ENCODE peak calls at places on chromosome 14, in eight cellular contexts. G, D, H, L, T, Y, W and M are unnamed samples.

GRCh38 chr14:85317491-85318021 is 212.4 kb upstream of the FLRT2 start:
- DNase-seq in G (no peak), D (no peak), H (no peak), L (no peak), T (no peak), Y (no peak), W (no peak), M (no peak)

GRCh38 chr14:52073251-52073650 is 4.4 kb upstream of the NID2 start:
- DNase-seq in G (no peak), D (no peak), H (no peak), L (no peak), T (no peak), Y (no peak), W (no peak), M (no peak)

GRCh38 chr14:104745431-104745830 is 7.5 kb upstream of the SIVA1 start:
- DNase-seq in G (no peak), D (no peak), H (no peak), L (no peak), T (peak), Y (no peak), W (no peak), M (no peak)

GRCh38 chr14:53316504-53316903 is 163.4 kb upstream of the DDHD1 start:
- DNase-seq in G (no peak), D (no peak), H (no peak), L (no peak), T (no peak), Y (no peak), W (no peak), M (no peak)

GRCh38 chr14:79668941-79669340 is 542.4 kb downstream of the DIO2 start:
- DNase-seq in G (no peak), D (no peak), H (no peak), L (no peak), T (no peak), Y (no peak), W (no peak), M (no peak)

GRCh38 chr14:55671641-55672040 is 91.6 kb downstream of the KTN1 start:
- DNase-seq in G (no peak), D (no peak), H (no peak), L (no peak), T (no peak), Y (no peak), W (no peak), M (no peak)

GRCh38 chr14:90272523-90272922 is 16.2 kb downstream of the PSMC1 start:
- DNase-seq in G (no peak), D (no peak), H (no peak), L (no peak), T (no peak), Y (no peak), W (no peak), M (no peak)

GRCh38 chr14:56202256-56202655 is 84.0 kb downstream of the PELI2 start:
- DNase-seq in G (no peak), D (no peak), H (no peak), L (no peak), T (no peak), Y (no peak), W (no peak), M (peak)

GRCh38 chr14:93977790-93978581 is 1.6 kb upstream of the ASB2 start:
- DNase-seq in G (no peak), D (no peak), H (peak), L (peak), T (no peak), Y (peak), W (no peak), M (peak)

GRCh38 chr14:23141706-23142467 is 22.8 kb upstream of the CEBPE start:
- DNase-seq in G (no peak), D (no peak), H (no peak), L (no peak), T (peak), Y (no peak), W (peak), M (no peak)

GRCh38 chr14:73173092-73173735 is 36.9 kb downstream of the PSEN1 start:
- DNase-seq in G (no peak), D (peak), H (no peak), L (no peak), T (no peak), Y (no peak), W (no peak), M (peak)

GRCh38 chr14:25308244-25308643 is 258.3 kb upstream of the STXBP6 start:
- DNase-seq in G (no peak), D (no peak), H (no peak), L (no peak), T (no peak), Y (no peak), W (no peak), M (no peak)

GRCh38 chr14:99324291-99324690 is 52.3 kb upstream of the BCL11B start:
- DNase-seq in G (no peak), D (no peak), H (no peak), L (no peak), T (no peak), Y (no peak), W (no peak), M (no peak)